ENCODE peak calls at places on chromosomes 6 and 20, in ten cellular contexts. S is stimulated activated CD4-positive, alpha-beta T cell treated with anti-CD3 and anti-CD28 coated beads, Interleukin-1b, Interleukin-23, amount 100 ng/mL, for 24 hours; Y is thoracic aorta; E is activated T-cell treated with anti-CD3 and anti-CD28 coated beads for 1 hour; B is GM20000; C is Peyer's patch; H is SK-MEL-5; P is midbrain; U is T-helper 17 cell; X is H7. R is an unnamed sample.
A peak's percentile ranks its signal among the peaks of the same experiment; 100 is the strongest.

GRCh38 chr6:47479874-47480273 is 2.3 kb downstream of the CD2AP start:
- DNase-seq in H (no peak), E (no peak), B (no peak), S (no peak), Y (no peak), U (no peak), C (no peak), P (no peak), X (no peak), R (no peak)

GRCh38 chr20:25336561-25337422 is 53.8 kb downstream of the ABHD12 start:
- DNase-seq in B (no peak), H (peak; percentile 86), S (no peak), E (no peak), C (no peak), X (peak; percentile 79), P (peak; percentile 69), Y (no peak), U (no peak), R (no peak)

GRCh38 chr20:35821807-35822242 is 50.0 kb downstream of the PHF20 start:
- DNase-seq in C (no peak), E (no peak), Y (no peak), U (no peak), B (no peak), S (no peak), X (no peak), H (no peak), P (no peak), R (no peak)

GRCh38 chr6:149990672-149991402 is 27.1 kb downstream of the ULBP1 start:
- DNase-seq in S (no peak), B (peak; percentile 54), P (no peak), E (no peak), H (no peak), Y (no peak), X (peak; percentile 82), C (peak; percentile 24), U (no peak), R (no peak)

GRCh38 chr6:1381397-1382330 is 7.7 kb upstream of the FOXF2 start:
- DNase-seq in U (peak; percentile 33), P (peak; percentile 47), H (peak; percentile 50), X (peak; percentile 91), E (peak; percentile 51), B (peak; percentile 86), Y (no peak), C (no peak), S (peak; percentile 55), R (no peak)

GRCh38 chr6:22024004-22024403 is 272.8 kb downstream of the PRL start:
- DNase-seq in U (no peak), P (no peak), C (no peak), E (no peak), B (no peak), S (no peak), H (no peak), X (no peak), Y (no peak), R (no peak)

GRCh38 chr6:112701201-112701600 is 354.1 kb downstream of the RFPL4B start:
- DNase-seq in Y (no peak), S (no peak), H (no peak), P (no peak), E (no peak), X (no peak), U (no peak), B (no peak), C (no peak), R (no peak)

GRCh38 chr20:12199703-12200102 is 282.0 kb downstream of the BTBD3 start:
- DNase-seq in Y (no peak), E (no peak), H (no peak), U (no peak), X (no peak), P (no peak), B (no peak), S (no peak), C (no peak), R (no peak)

GRCh38 chr6:26033942-26034354 is 53.3 kb upstream of the HFE start:
- DNase-seq in P (no peak), Y (no peak), C (no peak), U (no peak), B (no peak), X (no peak), E (no peak), H (no peak), S (no peak), R (no peak)

GRCh38 chr6:86856937-86857563 is 80.3 kb upstream of the HTR1E start:
- DNase-seq in E (no peak), H (peak; percentile 63), S (no peak), X (peak; percentile 2), B (peak; percentile 21), Y (no peak), C (no peak), P (peak; percentile 6), U (no peak), R (no peak)

GRCh38 chr6:34484899-34485298 is 19.0 kb downstream of the PACSIN1 start:
- DNase-seq in E (peak; percentile 51), C (peak; percentile 57), X (peak; percentile 61), H (no peak), P (no peak), U (no peak), B (peak; percentile 50), Y (no peak), S (peak; percentile 34), R (no peak)

GRCh38 chr6:136593748-136594490 is 43.7 kb upstream of the MAP7 start:
- DNase-seq in E (no peak), C (no peak), P (no peak), Y (no peak), H (peak; percentile 49), X (no peak), S (no peak), B (peak; percentile 74), U (no peak), R (no peak)

R was measured in D721Med.